ENCODE peak calls at places on chromosomes 11 and 22, in six cellular contexts. One of them, this sample, is unnamed.

GRCh38 chr22:27602390-27602789 is 199.2 kb downstream of the MN1 start:
- DNase-seq in natural killer cell: no peak
- DNase-seq in hypothalamus: no peak
- DNase-seq in AG04450: no peak
- DNase-seq in endothelial cell: no peak
- DNase-seq in iris pigment epithelial cell: no peak
- DNase-seq in this sample: no peak

GRCh38 chr22:44387486-44387885 is 74.7 kb upstream of the SHISAL1 start:
- DNase-seq in natural killer cell: no peak
- DNase-seq in hypothalamus: no peak
- DNase-seq in AG04450: no peak
- DNase-seq in endothelial cell: no peak
- DNase-seq in iris pigment epithelial cell: no peak
- DNase-seq in this sample: no peak

GRCh38 chr11:70699294-70700221 is 301.2 kb downstream of the CTTN start:
- DNase-seq in natural killer cell: no peak
- DNase-seq in hypothalamus: no peak
- DNase-seq in AG04450: no peak
- DNase-seq in endothelial cell: peak; percentile 47
- DNase-seq in iris pigment epithelial cell: no peak
- DNase-seq in this sample: no peak

GRCh38 chr11:47499160-47499559 is 50.2 kb upstream of the RAPSN start:
- DNase-seq in natural killer cell: no peak
- DNase-seq in hypothalamus: no peak
- DNase-seq in AG04450: no peak
- DNase-seq in endothelial cell: no peak
- DNase-seq in iris pigment epithelial cell: no peak
- DNase-seq in this sample: no peak

GRCh38 chr22:45320326-45320976 is 10.7 kb downstream of the FAM118A start:
- DNase-seq in natural killer cell: no peak
- DNase-seq in hypothalamus: no peak
- DNase-seq in AG04450: peak; percentile 38
- DNase-seq in endothelial cell: no peak
- DNase-seq in iris pigment epithelial cell: peak; percentile 26
- DNase-seq in this sample: no peak

GRCh38 chr11:59088164-59088563 is 2.1 kb downstream of the GLYATL1B start:
- DNase-seq in natural killer cell: no peak
- DNase-seq in hypothalamus: no peak
- DNase-seq in AG04450: no peak
- DNase-seq in endothelial cell: no peak
- DNase-seq in iris pigment epithelial cell: no peak
- DNase-seq in this sample: no peak

GRCh38 chr11:36564376-36565032 is 3.3 kb upstream of the RAG1 start:
- DNase-seq in natural killer cell: peak; percentile 35
- DNase-seq in hypothalamus: no peak
- DNase-seq in AG04450: peak; percentile 11
- DNase-seq in endothelial cell: peak; percentile 44
- DNase-seq in iris pigment epithelial cell: peak; percentile 65
- DNase-seq in this sample: peak; percentile 7

GRCh38 chr11:19827399-19828135 is 114.9 kb downstream of the NAV2 start:
- DNase-seq in natural killer cell: no peak
- DNase-seq in hypothalamus: no peak
- DNase-seq in AG04450: no peak
- DNase-seq in endothelial cell: no peak
- DNase-seq in iris pigment epithelial cell: no peak
- DNase-seq in this sample: no peak

GRCh38 chr11:1682225-1682901 is 14.6 kb upstream of the KRTAP5-6 start:
- DNase-seq in natural killer cell: no peak
- DNase-seq in hypothalamus: no peak
- DNase-seq in AG04450: no peak
- DNase-seq in endothelial cell: no peak
- DNase-seq in iris pigment epithelial cell: no peak
- DNase-seq in this sample: no peak

GRCh38 chr11:62190011-62190410 is at the start of gene SCGB1D1:
- DNase-seq in natural killer cell: no peak
- DNase-seq in hypothalamus: no peak
- DNase-seq in AG04450: no peak
- DNase-seq in endothelial cell: no peak
- DNase-seq in iris pigment epithelial cell: no peak
- DNase-seq in this sample: no peak

GRCh38 chr11:68766786-68767185 is 15.5 kb upstream of the TESMIN start:
- DNase-seq in natural killer cell: no peak
- DNase-seq in hypothalamus: no peak
- DNase-seq in AG04450: no peak
- DNase-seq in endothelial cell: no peak
- DNase-seq in iris pigment epithelial cell: no peak
- DNase-seq in this sample: no peak

GRCh38 chr11:95739108-95739507 is 50.5 kb downstream of the FAM76B start:
- DNase-seq in natural killer cell: no peak
- DNase-seq in hypothalamus: no peak
- DNase-seq in AG04450: no peak
- DNase-seq in endothelial cell: no peak
- DNase-seq in iris pigment epithelial cell: no peak
- DNase-seq in this sample: no peak

GRCh38 chr22:26066534-26066933 is 102.7 kb upstream of the SEZ6L start:
- DNase-seq in natural killer cell: no peak
- DNase-seq in hypothalamus: no peak
- DNase-seq in AG04450: no peak
- DNase-seq in endothelial cell: peak; percentile 13
- DNase-seq in iris pigment epithelial cell: no peak
- DNase-seq in this sample: no peak

GRCh38 chr22:26564672-26565071 is 25.3 kb downstream of the TPST2 start:
- DNase-seq in natural killer cell: no peak
- DNase-seq in hypothalamus: no peak
- DNase-seq in AG04450: no peak
- DNase-seq in endothelial cell: no peak
- DNase-seq in iris pigment epithelial cell: no peak
- DNase-seq in this sample: no peak

GRCh38 chr11:119912214-119912613 is 183.2 kb upstream of the NECTIN1 start:
- DNase-seq in natural killer cell: no peak
- DNase-seq in hypothalamus: no peak
- DNase-seq in AG04450: no peak
- DNase-seq in endothelial cell: no peak
- DNase-seq in iris pigment epithelial cell: no peak
- DNase-seq in this sample: no peak

GRCh38 chr11:103806130-103806900 is 230.1 kb upstream of the DDI1 start:
- DNase-seq in natural killer cell: no peak
- DNase-seq in hypothalamus: no peak
- DNase-seq in AG04450: peak; percentile 58
- DNase-seq in endothelial cell: no peak
- DNase-seq in iris pigment epithelial cell: peak; percentile 95
- DNase-seq in this sample: no peak

GRCh38 chr22:44632823-44633478 is 69.1 kb upstream of the PRR5 start:
- DNase-seq in natural killer cell: no peak
- DNase-seq in hypothalamus: no peak
- DNase-seq in AG04450: no peak
- DNase-seq in endothelial cell: no peak
- DNase-seq in iris pigment epithelial cell: no peak
- DNase-seq in this sample: no peak

GRCh38 chr11:69913591-69914285 is 94.5 kb upstream of the FGF3 start:
- DNase-seq in natural killer cell: no peak
- DNase-seq in hypothalamus: no peak
- DNase-seq in AG04450: no peak
- DNase-seq in endothelial cell: no peak
- DNase-seq in iris pigment epithelial cell: no peak
- DNase-seq in this sample: no peak

GRCh38 chr11:45906096-45906682 is 882 bp downstream of the FREY1 start:
- DNase-seq in natural killer cell: peak; percentile 39
- DNase-seq in hypothalamus: no peak
- DNase-seq in AG04450: no peak
- DNase-seq in endothelial cell: no peak
- DNase-seq in iris pigment epithelial cell: no peak
- DNase-seq in this sample: no peak

GRCh38 chr22:46052801-46053562 is 76.0 kb upstream of the WNT7B start:
- DNase-seq in natural killer cell: peak; percentile 36
- DNase-seq in hypothalamus: no peak
- DNase-seq in AG04450: no peak
- DNase-seq in endothelial cell: no peak
- DNase-seq in iris pigment epithelial cell: peak; percentile 46
- DNase-seq in this sample: no peak

GRCh38 chr11:125263268-125263790 is 98.8 kb downstream of the PKNOX2 start:
- DNase-seq in natural killer cell: no peak
- DNase-seq in hypothalamus: no peak
- DNase-seq in AG04450: peak; percentile 100
- DNase-seq in endothelial cell: peak; percentile 72
- DNase-seq in iris pigment epithelial cell: peak; percentile 89
- DNase-seq in this sample: no peak

GRCh38 chr11:113193077-113193476 is 121.3 kb upstream of the TTC12 start:
- DNase-seq in natural killer cell: no peak
- DNase-seq in hypothalamus: no peak
- DNase-seq in AG04450: no peak
- DNase-seq in endothelial cell: no peak
- DNase-seq in iris pigment epithelial cell: no peak
- DNase-seq in this sample: no peak

GRCh38 chr11:15580775-15581095 is 466.0 kb downstream of the INSC start:
- DNase-seq in natural killer cell: no peak
- DNase-seq in hypothalamus: no peak
- DNase-seq in AG04450: no peak
- DNase-seq in endothelial cell: no peak
- DNase-seq in iris pigment epithelial cell: no peak
- DNase-seq in this sample: no peak

GRCh38 chr11:1858154-1858553 is 5.3 kb downstream of the LSP1 start:
- DNase-seq in natural killer cell: no peak
- DNase-seq in hypothalamus: no peak
- DNase-seq in AG04450: no peak
- DNase-seq in endothelial cell: no peak
- DNase-seq in iris pigment epithelial cell: no peak
- DNase-seq in this sample: no peak

GRCh38 chr11:86919557-86920210 is 35.5 kb downstream of the FZD4 start:
- DNase-seq in natural killer cell: no peak
- DNase-seq in hypothalamus: no peak
- DNase-seq in AG04450: peak; percentile 59
- DNase-seq in endothelial cell: peak; percentile 34
- DNase-seq in iris pigment epithelial cell: peak; percentile 82
- DNase-seq in this sample: peak; percentile 15

GRCh38 chr11:12581923-12582322 is 92.3 kb upstream of the TEAD1 start:
- DNase-seq in natural killer cell: no peak
- DNase-seq in hypothalamus: no peak
- DNase-seq in AG04450: peak; percentile 38
- DNase-seq in endothelial cell: no peak
- DNase-seq in iris pigment epithelial cell: peak; percentile 84
- DNase-seq in this sample: no peak

GRCh38 chr11:65663634-65664200 is 1.0 kb upstream of the RELA start:
- DNase-seq in natural killer cell: no peak
- DNase-seq in hypothalamus: no peak
- DNase-seq in AG04450: no peak
- DNase-seq in endothelial cell: peak; percentile 30
- DNase-seq in iris pigment epithelial cell: peak; percentile 49
- DNase-seq in this sample: no peak

GRCh38 chr11:20000022-20000392 is 160.3 kb downstream of the DBX1 start:
- DNase-seq in natural killer cell: no peak
- DNase-seq in hypothalamus: no peak
- DNase-seq in AG04450: no peak
- DNase-seq in endothelial cell: no peak
- DNase-seq in iris pigment epithelial cell: no peak
- DNase-seq in this sample: no peak

GRCh38 chr11:65787649-65788622 is 1.1 kb downstream of the OVOL1 start:
- DNase-seq in natural killer cell: no peak
- DNase-seq in hypothalamus: no peak
- DNase-seq in AG04450: no peak
- DNase-seq in endothelial cell: no peak
- DNase-seq in iris pigment epithelial cell: no peak
- DNase-seq in this sample: no peak